ENCODE peak calls at places on chromosomes 11 and 22, in ten cellular contexts. H is nephron progenitor cell; R is NB4; C is CD4-positive, alpha-beta T cell; U is retinal pigment epithelial cell; N is GM13977; Y is B cell; D is progenitor cell of endocrine pancreas; B is neural progenitor cell; W is kidney. I is an unnamed sample.

GRCh38 chr22:49656291-49656851 is 171.3 kb downstream of the BRD1 start:
- DNase-seq in H (no peak), R (no peak), C (no peak), U (no peak), N (no peak), Y (no peak), D (no peak), B (no peak), W (peak), I (no peak)

GRCh38 chr11:32616903-32617302 is 33.3 kb downstream of the EIF3M start:
- DNase-seq in H (no peak), R (no peak), C (no peak), U (no peak), N (no peak), Y (no peak), D (no peak), B (no peak), W (no peak), I (no peak)

GRCh38 chr11:90286640-90287039 is 63.8 kb upstream of the CHORDC1 start:
- DNase-seq in H (no peak), R (no peak), C (no peak), U (no peak), N (no peak), Y (no peak), D (no peak), B (no peak), W (no peak), I (no peak)

GRCh38 chr22:43002198-43002577 is 12.8 kb downstream of the PACSIN2 start:
- DNase-seq in H (no peak), R (no peak), C (no peak), U (no peak), N (no peak), Y (no peak), D (no peak), B (no peak), W (no peak), I (no peak)

GRCh38 chr22:44567846-44568493 is 69.9 kb upstream of the RTL6 start:
- DNase-seq in H (peak), R (peak), C (peak), U (no peak), N (no peak), Y (peak), D (no peak), B (no peak), W (no peak), I (no peak)

GRCh38 chr11:15579287-15580001 is 464.7 kb downstream of the INSC start:
- DNase-seq in H (no peak), R (no peak), C (no peak), U (no peak), N (no peak), Y (no peak), D (no peak), B (no peak), W (no peak), I (no peak)

GRCh38 chr11:38014405-38014804 is 1416.4 kb upstream of the RAG2 start:
- DNase-seq in H (no peak), R (no peak), C (no peak), U (peak), N (no peak), Y (no peak), D (no peak), B (no peak), W (no peak), I (no peak)

GRCh38 chr11:1271927-1272326 is 37.5 kb downstream of the TOLLIP start:
- DNase-seq in H (no peak), R (no peak), C (no peak), U (no peak), N (no peak), Y (no peak), D (no peak), B (no peak), W (peak), I (no peak)

GRCh38 chr11:29173660-29174062 is 843.2 kb downstream of the KCNA4 start:
- DNase-seq in H (no peak), R (no peak), C (no peak), U (peak), N (no peak), Y (no peak), D (no peak), B (no peak), W (no peak), I (no peak)

GRCh38 chr11:111097191-111097590 is 148.3 kb upstream of the POU2AF2 start:
- DNase-seq in H (no peak), R (no peak), C (no peak), U (no peak), N (no peak), Y (peak), D (peak), B (peak), W (peak), I (no peak)

GRCh38 chr22:20062766-20063083 is 17.3 kb upstream of the DGCR8 start:
- DNase-seq in H (no peak), R (no peak), C (no peak), U (peak), N (no peak), Y (no peak), D (no peak), B (no peak), W (no peak), I (no peak)

GRCh38 chr22:20061481-20061861 is 18.6 kb upstream of the DGCR8 start:
- DNase-seq in H (no peak), R (no peak), C (no peak), U (no peak), N (no peak), Y (no peak), D (no peak), B (no peak), W (no peak), I (no peak)

GRCh38 chr22:20062043-20062765 is 17.8 kb upstream of the DGCR8 start:
- DNase-seq in H (no peak), R (no peak), C (no peak), U (no peak), N (no peak), Y (no peak), D (no peak), B (no peak), W (no peak), I (no peak)

GRCh38 chr22:20058989-20059770 is 20.9 kb upstream of the DGCR8 start:
- DNase-seq in H (no peak), R (no peak), C (no peak), U (no peak), N (no peak), Y (no peak), D (no peak), B (no peak), W (no peak), I (no peak)

GRCh38 chr22:20060700-20061480 is 19.2 kb upstream of the DGCR8 start:
- DNase-seq in H (no peak), R (no peak), C (no peak), U (no peak), N (no peak), Y (no peak), D (no peak), B (no peak), W (no peak), I (no peak)
- TF ChIP-seq CTCF in H (no peak), R (peak), C (no peak), U (peak), N (peak), Y (no peak), D (no peak), B (peak), W (no peak), I (peak)

DNA sequence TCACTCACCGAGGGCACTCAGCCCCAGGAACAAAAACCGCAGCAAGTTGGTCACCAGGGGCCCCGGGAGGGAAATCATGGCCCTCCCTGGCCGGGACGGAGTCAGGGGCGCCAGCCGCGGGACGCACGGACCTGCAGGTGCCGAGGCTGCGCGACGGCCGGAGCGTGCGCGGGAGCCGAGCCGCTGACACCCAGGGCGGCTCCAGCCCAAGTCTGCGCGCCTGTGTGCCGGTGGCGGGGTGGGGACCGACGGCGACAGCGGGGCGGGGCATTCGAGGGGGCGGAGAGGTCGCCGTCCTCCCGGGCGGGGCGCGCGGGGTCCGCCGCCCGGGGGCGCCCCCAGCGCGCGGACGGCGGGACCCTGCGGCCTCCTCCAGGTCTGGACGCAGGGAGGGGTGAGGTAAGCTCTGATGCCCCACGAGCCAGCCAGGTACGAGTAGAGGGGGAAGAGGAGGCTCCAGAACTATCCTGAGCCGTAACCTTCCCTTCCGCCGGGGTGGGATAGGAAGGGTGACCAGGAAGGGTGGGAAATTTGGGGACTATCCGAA is at the start of gene ESAM:
- DNase-seq in H (peak), R (no peak), C (peak), U (no peak), N (peak), Y (peak), D (no peak), B (peak), W (peak), I (peak)
- TF ChIP-seq CTCF in H (no peak), R (no peak), C (no peak), U (no peak), N (peak), Y (no peak), D (no peak), B (no peak), W (no peak), I (no peak)

GRCh38 chr11:34468209-34468841 is 29.6 kb downstream of the CAT start:
- DNase-seq in H (no peak), R (peak), C (peak), U (no peak), N (peak), Y (peak), D (no peak), B (peak), W (no peak), I (no peak)
- TF ChIP-seq CTCF in H (peak), R (peak), C (peak), U (peak), N (peak), Y (peak), D (peak), B (peak), W (peak), I (peak)

GRCh38 chr11:68804786-68805185 is 36.9 kb downstream of the CPT1A start:
- DNase-seq in H (no peak), R (no peak), C (no peak), U (no peak), N (no peak), Y (no peak), D (no peak), B (no peak), W (no peak), I (no peak)
- TF ChIP-seq CTCF in H (no peak), R (no peak), C (no peak), U (no peak), N (no peak), Y (no peak), D (no peak), B (peak), W (no peak), I (peak)

DNA sequence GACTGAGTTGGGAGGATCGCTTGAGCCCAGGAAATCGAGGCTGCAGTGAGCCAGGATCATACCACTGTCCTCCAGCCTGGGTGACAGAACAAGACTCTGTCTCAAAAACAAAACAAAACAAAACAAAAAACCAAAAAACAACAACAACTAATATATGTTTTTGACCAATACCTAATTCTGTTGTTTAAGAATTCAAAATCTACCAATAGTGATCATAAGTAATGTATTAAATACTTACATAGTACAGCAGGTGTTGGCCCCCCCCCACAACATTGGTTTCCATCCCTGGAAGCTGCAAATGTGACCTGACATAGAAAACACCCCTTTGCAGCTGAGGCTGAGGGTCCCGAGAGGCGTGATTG is 74.7 kb downstream of the KCNQ1 start:
- DNase-seq in H (no peak), R (no peak), C (no peak), U (no peak), N (no peak), Y (no peak), D (no peak), B (no peak), W (no peak), I (no peak)
- TF ChIP-seq CTCF in H (no peak), R (no peak), C (no peak), U (no peak), N (no peak), Y (no peak), D (no peak), B (no peak), W (no peak), I (no peak)

DNA sequence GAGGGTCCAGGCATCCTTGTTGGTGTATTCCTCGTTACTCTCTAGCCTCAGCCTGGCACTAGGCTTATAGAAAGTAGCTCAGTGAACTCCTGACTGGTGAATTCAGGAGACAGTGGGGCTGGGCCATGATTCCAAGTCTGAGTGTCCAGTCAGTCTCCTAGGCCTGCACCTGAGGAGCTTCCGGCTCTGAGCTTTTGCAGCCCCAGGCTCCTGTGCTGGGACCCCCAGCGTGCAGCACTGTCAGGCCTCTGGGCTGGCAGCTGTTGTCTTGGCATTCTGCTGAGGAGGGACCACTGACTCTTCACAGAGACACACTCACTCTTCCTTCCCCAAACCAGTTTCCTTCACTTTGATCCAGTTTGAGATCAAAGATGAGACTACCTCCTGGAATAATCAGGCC is 82.4 kb downstream of the CTTN start:
- DNase-seq in H (no peak), R (no peak), C (no peak), U (no peak), N (no peak), Y (no peak), D (no peak), B (no peak), W (peak), I (no peak)
- TF ChIP-seq CTCF in H (no peak), R (no peak), C (no peak), U (no peak), N (no peak), Y (no peak), D (no peak), B (no peak), W (no peak), I (no peak)

DNA sequence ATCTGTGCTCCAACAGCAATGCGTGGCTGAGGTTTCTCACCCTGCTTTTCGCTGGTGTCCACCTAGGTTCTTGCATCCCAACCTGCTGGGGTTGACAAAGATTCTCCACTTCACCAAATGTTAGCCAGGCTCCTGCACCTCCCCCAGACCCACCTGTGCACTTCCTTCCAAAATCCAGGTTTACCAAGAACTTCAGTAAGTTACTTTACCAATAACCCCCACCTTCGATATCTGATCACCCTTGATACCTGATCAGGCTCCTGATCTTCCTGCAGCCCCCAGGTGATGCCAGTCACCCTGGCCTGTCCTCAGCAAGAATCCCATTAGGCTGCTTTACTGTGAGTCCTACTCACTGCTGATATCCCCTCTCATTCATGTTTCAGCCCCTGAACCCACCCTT is 1203.4 kb downstream of the TBC1D22A start:
- DNase-seq in H (no peak), R (no peak), C (no peak), U (no peak), N (no peak), Y (no peak), D (no peak), B (no peak), W (no peak), I (no peak)
- TF ChIP-seq CTCF in H (no peak), R (no peak), C (no peak), U (no peak), N (no peak), Y (no peak), D (no peak), B (no peak), W (no peak), I (no peak)

GRCh38 chr11:9095421-9095820 is 4.0 kb upstream of the SCUBE2 start:
- DNase-seq in H (no peak), R (peak), C (no peak), U (no peak), N (no peak), Y (no peak), D (no peak), B (no peak), W (no peak), I (no peak)
- TF ChIP-seq CTCF in H (no peak), R (peak), C (no peak), U (peak), N (peak), Y (no peak), D (peak), B (peak), W (no peak), I (peak)

GRCh38 chr11:85977751-85978160 is 91.1 kb downstream of the PICALM start:
- DNase-seq in H (no peak), R (no peak), C (no peak), U (no peak), N (no peak), Y (no peak), D (no peak), B (no peak), W (no peak), I (no peak)
- TF ChIP-seq CTCF in H (no peak), R (no peak), C (no peak), U (no peak), N (no peak), Y (no peak), D (no peak), B (no peak), W (no peak), I (no peak)

I was measured in GM06990.